ENCODE peak calls at places on chromosomes 11 and 22, in five cellular contexts. G is occipital lobe; Q is HFFc6; I is stimulated activated CD4-positive, alpha-beta T cell treated with anti-CD3 and anti-CD28 coated beads, Interleukin-12 subunit alpha, Interleukin-12 subunit beta, amount 100 ng/mL, for 24 hours; P is GM10248. J is an unnamed sample.

GRCh38 chr11:2387266-2387982 is 10.3 kb downstream of the CD81 start:
- DNase-seq in I (no peak), Q (peak; percentile 61), G (no peak), P (peak; percentile 50), J (peak; percentile 40)

GRCh38 chr11:22634897-22635629 is 9.4 kb upstream of the FANCF start:
- DNase-seq in I (no peak), G (no peak), P (no peak), Q (no peak), J (no peak)

GRCh38 chr11:131917634-131918384 is 547.4 kb downstream of the NTM start:
- DNase-seq in Q (no peak), P (no peak), G (no peak), I (no peak), J (no peak)

GRCh38 chr11:133907841-133908241 is 48.9 kb downstream of the IGSF9B start:
- DNase-seq in G (no peak), Q (no peak), I (no peak), P (no peak), J (no peak)

GRCh38 chr22:26580240-26580962 is 9.5 kb downstream of the TPST2 start:
- DNase-seq in Q (no peak), G (no peak), P (no peak), I (no peak), J (no peak)

GRCh38 chr11:87820026-87820425 is 355.2 kb downstream of the RAB38 start:
- DNase-seq in Q (no peak), G (no peak), I (no peak), P (no peak), J (no peak)

GRCh38 chr22:21928048-21928447 is 24.6 kb downstream of the PPM1F start:
- DNase-seq in I (no peak), Q (no peak), P (no peak), G (no peak), J (no peak)

GRCh38 chr11:37689951-37690350 is 1091.9 kb upstream of the RAG2 start:
- DNase-seq in Q (no peak), G (no peak), I (no peak), P (no peak), J (no peak)

GRCh38 chr22:24550028-24550901 is 4.7 kb downstream of the GUCD1 start:
- DNase-seq in Q (no peak), I (no peak), G (no peak), P (no peak), J (no peak)

GRCh38 chr11:63915961-63916836 is 765 bp downstream of the RCOR2 start:
- DNase-seq in I (no peak), P (no peak), G (no peak), Q (no peak), J (no peak)

GRCh38 chr11:72681226-72682153 is 7.3 kb upstream of the PDE2A start:
- DNase-seq in G (peak; percentile 61), Q (no peak), P (no peak), I (no peak), J (peak; percentile 71)

GRCh38 chr11:65485820-65486219 is 13.0 kb upstream of the MALAT1 start:
- DNase-seq in G (no peak), P (no peak), I (no peak), Q (no peak), J (no peak)

GRCh38 chr22:48931452-48931851 is 896.2 kb downstream of the BRD1 start:
- DNase-seq in Q (no peak), I (no peak), P (no peak), G (no peak), J (peak; percentile 10)

GRCh38 chr11:134516529-134516928 is 104.5 kb upstream of the B3GAT1 start:
- DNase-seq in Q (no peak), G (no peak), I (no peak), P (no peak), J (peak; percentile 58)

GRCh38 chr11:127651175-127651887 is 650.8 kb upstream of the KIRREL3 start:
- DNase-seq in Q (peak; percentile 83), G (no peak), I (no peak), P (no peak), J (no peak)

GRCh38 chr11:295351-296205 is 3.7 kb downstream of the IFITM5 start:
- DNase-seq in P (no peak), Q (no peak), G (no peak), I (no peak), J (no peak)

GRCh38 chr22:31613286-31613903 is 48.6 kb downstream of the PISD start:
- DNase-seq in I (no peak), G (no peak), P (no peak), Q (no peak), J (peak; percentile 6)

GRCh38 chr22:35328472-35328885 is 28.8 kb downstream of the TOM1 start:
- DNase-seq in G (no peak), P (no peak), Q (no peak), I (no peak), J (no peak)

GRCh38 chr11:11931461-11932055 is 76.9 kb downstream of the DKK3 start:
- DNase-seq in Q (peak; percentile 70), I (no peak), G (no peak), P (peak; percentile 5), J (no peak)

GRCh38 chr11:115173136-115173535 is 331.1 kb downstream of the CADM1 start:
- DNase-seq in P (no peak), Q (no peak), G (no peak), I (no peak), J (no peak)

GRCh38 chr11:41320233-41320993 is 139.0 kb downstream of the LRRC4C start:
- DNase-seq in G (no peak), P (no peak), I (no peak), Q (no peak), J (no peak)

GRCh38 chr11:115665958-115666357 is 161.7 kb upstream of the CADM1 start:
- DNase-seq in G (no peak), I (no peak), P (no peak), Q (no peak), J (no peak)

GRCh38 chr22:46547883-46548244 is 10.4 kb upstream of the CELSR1 start:
- DNase-seq in Q (peak; percentile 93), I (no peak), P (no peak), G (no peak), J (peak; percentile 64)

GRCh38 chr22:22030493-22031182 is 48.1 kb upstream of the TOP3B start:
- DNase-seq in P (peak; percentile 83), I (no peak), G (no peak), Q (no peak), J (no peak)

GRCh38 chr11:113562981-113563461 is 87.8 kb upstream of the DRD2 start:
- DNase-seq in I (no peak), G (no peak), Q (no peak), P (no peak), J (no peak)